ENCODE peak calls at places on chromosomes 2 and 18, in six cellular contexts. X is psoas muscle, T is adrenal gland, N is cardiac muscle cell, C is pancreas, M is caudate nucleus. R is an unnamed sample.

GRCh38 chr2:228094377-228094921 is 87.0 kb downstream of the SPHKAP start:
- DNase-seq in X (no peak), T (no peak), N (no peak), C (no peak), M (no peak), R (no peak)

GRCh38 chr2:95728878-95729511 is 137.2 kb downstream of the TRIM43 start:
- DNase-seq in X (peak; percentile 60), T (peak; percentile 72), N (peak; percentile 92), C (no peak), M (peak; percentile 61), R (peak; percentile 13)

GRCh38 chr18:42532119-42532518 is 577.1 kb downstream of the PIK3C3 start:
- DNase-seq in X (no peak), T (no peak), N (no peak), C (no peak), M (no peak), R (no peak)

GRCh38 chr2:33505966-33506365 is 29.5 kb downstream of the RASGRP3 start:
- DNase-seq in X (no peak), T (no peak), N (no peak), C (no peak), M (peak; percentile 22), R (no peak)

GRCh38 chr18:49976810-49977209 is 163.5 kb upstream of the ACAA2 start:
- DNase-seq in X (no peak), T (no peak), N (peak; percentile 3), C (no peak), M (no peak), R (no peak)

GRCh38 chr2:28661589-28662001 is 90.0 kb upstream of the PPP1CB start:
- DNase-seq in X (peak; percentile 73), T (peak; percentile 38), N (peak; percentile 98), C (no peak), M (no peak), R (no peak)

GRCh38 chr2:61340242-61340641 is 130.6 kb downstream of the USP34 start:
- DNase-seq in X (no peak), T (no peak), N (peak; percentile 63), C (no peak), M (no peak), R (no peak)

GRCh38 chr2:10353931-10354330 is 51.2 kb downstream of the HPCAL1 start:
- DNase-seq in X (no peak), T (no peak), N (no peak), C (peak; percentile 2), M (no peak), R (no peak)

GRCh38 chr2:50221106-50221505 is 810.8 kb downstream of the NRXN1 start:
- DNase-seq in X (no peak), T (no peak), N (no peak), C (no peak), M (no peak), R (no peak)

GRCh38 chr2:178282075-178282474 is 87.8 kb downstream of the OSBPL6 start:
- DNase-seq in X (no peak), T (no peak), N (peak; percentile 96), C (no peak), M (no peak), R (no peak)

GRCh38 chr18:67218556-67218955 is 298.0 kb downstream of the DSEL start:
- DNase-seq in X (no peak), T (no peak), N (no peak), C (no peak), M (no peak), R (no peak)

GRCh38 chr2:158142165-158142564 is 40.5 kb downstream of the UPP2 start:
- DNase-seq in X (no peak), T (no peak), N (no peak), C (no peak), M (no peak), R (no peak)

GRCh38 chr2:12428786-12429185 is 287.9 kb upstream of the TRIB2 start:
- DNase-seq in X (no peak), T (no peak), N (no peak), C (no peak), M (no peak), R (no peak)

GRCh38 chr2:157302492-157303099 is 23.0 kb downstream of the ERMN start:
- DNase-seq in X (no peak), T (peak; percentile 26), N (peak; percentile 64), C (no peak), M (peak; percentile 5), R (peak; percentile 16)

GRCh38 chr2:109395487-109396337 is 218.1 kb downstream of the SEPTIN10 start:
- DNase-seq in X (no peak), T (no peak), N (no peak), C (no peak), M (no peak), R (no peak)

GRCh38 chr2:31319391-31320175 is 85.6 kb downstream of the EHD3 start:
- DNase-seq in X (peak; percentile 64), T (no peak), N (peak; percentile 68), C (no peak), M (no peak), R (no peak)

GRCh38 chr2:16952368-16952767 is 286.7 kb upstream of the CYRIA start:
- DNase-seq in X (no peak), T (no peak), N (no peak), C (no peak), M (no peak), R (no peak)

GRCh38 chr18:37450434-37451133 is 115.0 kb downstream of the CELF4 start:
- DNase-seq in X (no peak), T (peak; percentile 40), N (peak; percentile 56), C (no peak), M (no peak), R (peak; percentile 31)

GRCh38 chr2:188819781-188820180 is 154.4 kb upstream of the COL3A1 start:
- DNase-seq in X (no peak), T (no peak), N (peak; percentile 55), C (no peak), M (no peak), R (no peak)

GRCh38 chr18:8831531-8831930 is 126.2 kb downstream of the MTCL1 start:
- DNase-seq in X (no peak), T (no peak), N (no peak), C (no peak), M (no peak), R (no peak)

GRCh38 chr2:27032495-27033252 is at the start of gene TMEM214:
- DNase-seq in X (peak; percentile 95), T (peak; percentile 90), N (peak; percentile 92), C (peak; percentile 97), M (peak; percentile 82), R (peak; percentile 58)
- H3K27ac ChIP-seq in X (peak within 1 kb of the TSS; percentile 88), T (peak within 1 kb of the TSS; percentile 62), N (peak within 1 kb of the TSS; percentile 49), C (peak within 1 kb of the TSS; percentile 66), M (peak within 1 kb of the TSS; percentile 52), R (no peak within 1 kb of the TSS)

DNA sequence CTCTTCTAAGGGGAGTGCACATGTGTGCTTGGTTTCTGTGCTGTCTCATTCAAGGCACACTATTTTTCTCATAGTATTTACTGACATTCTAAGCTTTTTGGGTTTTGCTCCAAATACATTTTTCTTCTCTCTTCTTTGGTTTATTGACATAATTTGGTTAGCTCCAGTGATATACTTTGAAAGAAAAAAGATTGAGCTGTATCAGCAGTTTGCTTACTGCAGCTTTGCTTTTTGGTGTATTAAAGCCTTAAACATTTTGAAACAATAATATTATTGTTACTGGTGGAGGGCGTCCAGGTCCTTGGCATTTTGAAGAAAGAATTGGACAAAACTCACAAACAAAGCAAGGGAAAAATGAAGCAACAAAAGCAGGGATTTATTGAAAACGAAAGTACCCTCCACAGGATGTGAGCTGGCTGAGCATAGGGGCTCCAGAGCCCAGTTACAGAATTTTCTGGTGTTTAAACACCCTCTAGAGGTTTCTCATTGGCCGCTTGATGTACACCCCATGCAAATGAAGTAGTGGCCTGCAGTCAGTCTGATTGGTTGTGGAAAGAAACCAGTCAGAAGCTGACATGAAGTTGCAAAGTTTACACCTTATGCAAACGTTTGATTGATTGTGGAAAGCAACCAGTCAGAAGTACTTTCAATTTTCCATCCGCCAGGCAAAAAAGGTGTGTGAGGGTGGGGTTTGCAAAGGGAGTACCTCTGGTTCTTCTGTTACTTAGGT is 62.2 kb downstream of the VWA3B start:
- DNase-seq in X (no peak), T (no peak), N (peak; percentile 84), C (no peak), M (no peak), R (no peak)
- H3K27ac ChIP-seq in X (no peak overlapping the region), T (no peak overlapping the region), N (no peak overlapping the region), C (no peak overlapping the region), M (peak overlapping the region; percentile 58), R (no peak overlapping the region)

GRCh38 chr2:231033147-231034132 is 3.9 kb upstream of the C2orf72 start:
- DNase-seq in X (no peak), T (no peak), N (no peak), C (no peak), M (no peak), R (no peak)

GRCh38 chr2:231036578-231037106 is 681 bp upstream of the C2orf72 start:
- DNase-seq in X (no peak), T (no peak), N (no peak), C (no peak), M (no peak), R (no peak)

GRCh38 chr2:231036131-231036530 is 1.2 kb upstream of the C2orf72 start:
- DNase-seq in X (no peak), T (no peak), N (no peak), C (no peak), M (no peak), R (no peak)

GRCh38 chr2:231032575-231033140 is 4.7 kb upstream of the C2orf72 start:
- DNase-seq in X (no peak), T (no peak), N (no peak), C (no peak), M (no peak), R (no peak)

DNA sequence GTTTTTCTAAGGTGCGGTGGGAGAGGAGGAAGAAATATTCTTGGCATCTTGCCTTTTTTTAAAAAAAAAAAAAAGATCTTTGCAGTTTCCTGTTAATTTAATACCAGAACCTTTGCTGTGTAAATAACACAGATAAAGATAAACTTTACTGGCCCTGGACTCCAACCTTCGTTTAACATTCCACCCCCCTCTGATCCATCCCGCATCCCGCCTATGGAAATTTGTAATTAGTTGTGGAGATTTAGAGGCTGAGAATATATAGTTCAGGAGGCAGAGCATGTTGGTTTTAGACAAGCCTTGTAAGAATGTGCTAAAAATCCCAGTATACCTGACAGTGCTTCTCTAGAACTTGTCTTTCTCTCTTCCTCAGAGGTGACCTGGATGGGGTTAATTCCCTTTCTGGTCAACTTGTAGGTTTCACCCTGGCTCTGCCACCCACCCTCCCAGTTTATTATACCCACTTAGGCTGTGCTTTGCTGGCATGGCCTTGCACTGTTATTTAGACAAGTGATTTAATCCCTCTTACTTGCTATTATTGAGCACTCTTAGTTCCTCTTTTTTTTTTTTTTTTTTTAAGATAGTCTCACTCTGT is 2.9 kb upstream of the C2orf72 start:
- DNase-seq in X (no peak), T (no peak), N (no peak), C (no peak), M (no peak), R (no peak)
- H3K27ac ChIP-seq in X (no peak overlapping the region), T (no peak overlapping the region), N (no peak overlapping the region), C (no peak overlapping the region), M (no peak overlapping the region), R (no peak overlapping the region)

DNA sequence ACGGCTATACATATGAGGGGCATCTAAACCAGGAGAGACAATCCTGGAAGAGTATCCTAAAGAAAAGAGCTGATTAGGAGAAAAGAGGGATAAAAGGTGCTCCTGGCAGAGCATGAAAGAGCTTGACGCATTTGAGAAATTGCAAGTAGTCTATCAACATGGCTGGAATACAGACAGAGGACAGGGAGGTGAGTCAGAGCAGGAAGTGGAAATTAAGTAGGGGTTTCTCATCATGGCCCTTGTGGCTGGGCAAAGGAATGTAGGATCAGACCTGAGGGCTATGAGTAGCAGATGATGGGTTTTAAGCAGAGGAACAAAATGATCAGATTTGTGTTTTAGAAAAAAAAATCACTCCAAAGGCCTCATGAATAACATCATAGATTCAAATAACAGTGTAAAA is 49.2 kb upstream of the UGP2 start:
- DNase-seq in X (no peak), T (no peak), N (peak; percentile 75), C (no peak), M (no peak), R (no peak)
- H3K27ac ChIP-seq in X (no peak overlapping the region), T (no peak overlapping the region), N (no peak overlapping the region), C (no peak overlapping the region), M (no peak overlapping the region), R (no peak overlapping the region)

GRCh38 chr2:44579837-44580230 is 218.1 kb downstream of the CAMKMT start:
- DNase-seq in X (no peak), T (no peak), N (peak; percentile 2), C (no peak), M (no peak), R (no peak)
- H3K27ac ChIP-seq in X (no peak overlapping the region), T (no peak overlapping the region), N (no peak overlapping the region), C (no peak overlapping the region), M (peak overlapping the region; percentile 3), R (no peak overlapping the region)

R was measured in iPS DF 6.9.